ENCODE peak calls at places on chromosomes 13 and 19, in five cellular contexts. U is Peyer's patch, H is GM12865, Z is tibial nerve, B is neural progenitor cell. C is an unnamed sample.

GRCh38 chr13:97499181-97499580 is 65.2 kb downstream of the RAP2A start:
- DNase-seq in Z (no peak), U (no peak), B (no peak), H (no peak), C (no peak)

GRCh38 chr13:36548129-36548528 is 115.8 kb downstream of the CCNA1 start:
- DNase-seq in Z (no peak), U (no peak), B (no peak), H (no peak), C (no peak)

GRCh38 chr13:84917252-84917878 is 881.9 kb downstream of the SLITRK6 start:
- DNase-seq in Z (no peak), H (no peak), U (no peak), B (no peak), C (no peak)

GRCh38 chr19:45505151-45505995 is 1.9 kb upstream of the VASP start:
- DNase-seq in H (no peak), Z (no peak), U (no peak), B (no peak), C (no peak)

GRCh38 chr19:16324384-16325160 is at the start of gene KLF2:
- DNase-seq in Z (peak), U (peak), B (peak), H (peak), C (peak)

GRCh38 chr13:23467048-23467931 is 33.8 kb upstream of the SACS start:
- DNase-seq in H (peak), B (peak), Z (no peak), U (no peak), C (no peak)

GRCh38 chr13:108897955-108898354 is 268.5 kb downstream of the MYO16 start:
- DNase-seq in B (no peak), H (no peak), U (no peak), Z (no peak), C (no peak)

GRCh38 chr19:5172859-5173577 is 167.6 kb downstream of the PTPRS start:
- DNase-seq in U (no peak), H (no peak), Z (no peak), B (no peak), C (peak)

GRCh38 chr19:49056101-49056901 is 1.2 kb downstream of the CGB7 start:
- DNase-seq in Z (peak), B (peak), H (peak), U (peak), C (peak)
- TF ChIP-seq CTCF in Z (peak), B (peak), H (peak), U (peak), C (no peak)

DNA sequence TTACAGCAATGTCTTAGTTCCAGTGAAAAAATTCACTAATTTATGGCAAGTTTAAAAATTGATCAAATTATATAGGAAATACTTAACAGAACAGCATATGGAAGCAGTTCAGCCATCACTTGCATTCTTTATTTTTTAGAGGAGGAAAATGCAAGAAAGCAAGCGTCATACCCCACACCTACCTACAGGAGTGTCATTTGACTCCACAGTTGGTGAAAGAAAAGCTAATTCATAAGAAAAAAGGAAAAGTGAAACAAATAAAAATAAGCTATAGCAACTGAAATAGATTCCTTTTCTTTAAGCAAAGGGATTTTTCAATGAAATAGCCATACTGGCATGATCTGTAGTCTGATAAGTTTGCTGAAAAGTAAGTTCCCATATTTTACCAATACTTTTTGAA is 111.0 kb downstream of the DOCK9 start:
- DNase-seq in Z (no peak), B (no peak), U (no peak), H (no peak), C (no peak)
- TF ChIP-seq CTCF in Z (no peak), B (peak), U (no peak), H (no peak), C (no peak)

GRCh38 chr19:21922276-21922675 is 86.3 kb upstream of the ZNF43 start:
- DNase-seq in Z (no peak), H (no peak), B (no peak), U (no peak), C (no peak)
- TF ChIP-seq CTCF in Z (no peak), H (no peak), B (no peak), U (no peak), C (no peak)

DNA sequence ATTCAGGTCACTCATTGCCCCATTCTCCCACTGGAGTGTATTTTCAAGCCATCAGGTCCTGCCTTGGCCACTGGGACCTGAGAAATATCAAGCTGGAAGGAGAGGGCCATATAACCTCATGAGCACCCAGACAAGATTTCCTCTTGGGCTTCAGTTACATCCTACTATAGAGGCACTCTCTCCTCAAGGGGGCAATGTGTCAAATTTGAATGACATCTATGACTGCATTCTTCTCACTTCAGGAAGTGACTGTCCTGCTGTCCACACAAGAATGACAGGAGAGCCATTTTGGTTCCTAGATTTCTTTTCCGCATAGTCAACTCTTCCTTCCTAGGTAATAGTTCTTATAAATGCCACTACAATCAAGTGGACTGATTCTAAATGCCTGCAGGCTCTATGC is 416.2 kb downstream of the DIAPH3 start:
- DNase-seq in U (no peak), H (peak), Z (no peak), B (peak), C (no peak)
- TF ChIP-seq CTCF in U (no peak), H (no peak), Z (no peak), B (peak), C (no peak)

DNA sequence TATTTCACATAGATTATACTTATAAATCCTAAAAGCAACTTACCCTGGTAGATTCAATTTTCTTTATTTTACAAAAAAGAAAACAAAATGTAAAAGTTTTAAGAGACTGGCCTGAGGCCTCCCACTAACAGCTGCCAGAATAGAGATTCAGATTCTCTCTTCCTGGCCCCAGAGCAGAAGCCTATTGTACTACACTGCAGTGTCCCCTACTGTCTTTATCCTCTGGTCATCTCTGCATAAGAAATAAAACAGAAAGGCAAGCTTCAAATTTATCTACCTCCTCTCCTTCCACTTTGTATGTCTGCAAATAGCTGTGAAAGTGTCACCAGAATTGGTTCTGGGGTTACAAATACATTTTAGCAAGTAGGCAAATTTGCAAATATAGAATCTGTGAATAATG is 1004.1 kb upstream of the PCDH9 start:
- DNase-seq in Z (no peak), H (no peak), B (peak), U (no peak), C (no peak)
- TF ChIP-seq CTCF in Z (no peak), H (no peak), B (peak), U (no peak), C (no peak)

GRCh38 chr13:110953416-110953815 is 38.5 kb upstream of the ANKRD10 start:
- DNase-seq in U (no peak), B (no peak), Z (no peak), H (no peak), C (no peak)

GRCh38 chr13:110953833-110954532 is 39.1 kb upstream of the ANKRD10 start:
- DNase-seq in B (no peak), Z (no peak), U (no peak), H (no peak), C (no peak)

GRCh38 chr13:110960219-110960618 is 45.4 kb upstream of the ANKRD10 start:
- DNase-seq in B (no peak), Z (no peak), U (no peak), H (no peak), C (peak)

GRCh38 chr13:110957931-110958330 is 43.1 kb upstream of the ANKRD10 start:
- DNase-seq in H (no peak), Z (no peak), B (no peak), U (no peak), C (no peak)

DNA sequence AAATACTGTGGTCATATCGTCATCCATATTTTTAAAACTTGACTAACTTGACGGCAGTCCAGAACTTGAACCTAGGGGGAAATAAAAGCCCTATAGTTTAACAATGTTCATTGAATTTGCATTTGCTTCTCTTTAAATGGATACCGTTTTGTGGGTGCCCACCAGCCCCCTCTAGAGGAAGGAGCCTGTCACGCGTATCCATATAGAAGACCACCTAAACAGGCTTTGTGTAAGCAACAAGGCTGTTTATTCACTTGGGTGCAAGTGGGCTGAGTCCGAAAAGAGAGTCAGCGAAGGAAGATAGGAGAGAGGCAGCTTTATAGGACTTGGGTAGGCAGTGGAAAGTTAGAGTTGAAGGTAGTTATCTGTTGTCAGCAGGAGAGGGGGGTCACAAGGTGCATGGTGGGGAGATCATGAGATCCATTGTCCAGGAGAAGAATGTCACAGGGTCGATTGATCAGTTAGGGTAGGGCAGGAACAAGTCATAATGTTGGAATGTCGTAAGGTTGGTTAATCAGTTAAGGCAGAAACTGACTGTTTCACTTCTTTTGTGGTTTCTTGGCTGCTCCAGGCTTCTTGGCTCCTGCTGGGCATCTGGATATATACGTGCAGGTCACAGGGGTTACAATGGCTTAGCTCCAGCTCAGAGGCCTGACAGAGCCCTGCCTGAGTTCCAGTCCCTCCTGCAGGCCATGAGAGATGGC is 42.5 kb upstream of the ANKRD10 start:
- DNase-seq in B (no peak), U (no peak), H (no peak), Z (no peak), C (no peak)
- TF ChIP-seq CTCF in B (peak), U (no peak), H (no peak), Z (no peak), C (no peak)

DNA sequence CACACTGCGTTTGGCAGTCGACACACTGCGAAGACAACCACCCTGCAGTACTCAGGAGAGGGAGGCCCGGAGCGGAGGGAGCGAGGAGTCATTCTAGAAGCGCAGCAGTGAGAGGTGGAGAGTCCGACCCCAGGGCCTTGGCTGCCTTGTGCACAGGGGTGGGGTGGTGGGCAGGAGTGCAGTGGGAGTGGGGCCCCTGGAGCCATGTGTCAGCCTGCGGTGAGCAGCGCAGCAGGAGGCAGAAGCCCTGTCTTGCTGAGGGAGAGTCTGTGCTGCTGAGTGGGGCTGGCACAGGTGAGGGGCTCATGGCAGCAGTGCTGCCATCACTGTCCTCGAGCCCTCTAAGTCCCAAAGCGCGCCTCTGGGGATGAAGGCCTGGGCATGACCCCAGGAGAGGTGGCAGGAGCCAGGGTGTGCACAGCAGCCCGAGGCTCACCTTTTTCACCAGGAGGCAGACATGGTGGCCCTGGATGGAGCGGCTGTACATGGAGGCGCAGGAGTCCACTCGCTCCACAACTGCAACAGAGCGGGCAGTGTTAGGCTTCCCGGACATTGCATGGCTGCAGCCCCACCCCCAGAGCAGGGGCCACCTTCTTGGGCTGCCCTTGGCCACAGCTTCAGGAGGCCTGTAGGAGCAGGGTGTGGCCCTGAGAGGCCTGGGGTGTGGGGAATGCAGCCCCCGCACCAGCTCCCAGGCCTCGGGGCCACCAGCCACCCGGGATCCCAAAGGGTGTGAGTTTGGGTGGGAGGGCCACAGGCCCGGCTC is 11.7 kb downstream of the IZUMO4 start:
- DNase-seq in H (no peak), Z (no peak), B (no peak), U (no peak), C (no peak)
- TF ChIP-seq CTCF in H (no peak), Z (no peak), B (no peak), U (no peak), C (no peak)

DNA sequence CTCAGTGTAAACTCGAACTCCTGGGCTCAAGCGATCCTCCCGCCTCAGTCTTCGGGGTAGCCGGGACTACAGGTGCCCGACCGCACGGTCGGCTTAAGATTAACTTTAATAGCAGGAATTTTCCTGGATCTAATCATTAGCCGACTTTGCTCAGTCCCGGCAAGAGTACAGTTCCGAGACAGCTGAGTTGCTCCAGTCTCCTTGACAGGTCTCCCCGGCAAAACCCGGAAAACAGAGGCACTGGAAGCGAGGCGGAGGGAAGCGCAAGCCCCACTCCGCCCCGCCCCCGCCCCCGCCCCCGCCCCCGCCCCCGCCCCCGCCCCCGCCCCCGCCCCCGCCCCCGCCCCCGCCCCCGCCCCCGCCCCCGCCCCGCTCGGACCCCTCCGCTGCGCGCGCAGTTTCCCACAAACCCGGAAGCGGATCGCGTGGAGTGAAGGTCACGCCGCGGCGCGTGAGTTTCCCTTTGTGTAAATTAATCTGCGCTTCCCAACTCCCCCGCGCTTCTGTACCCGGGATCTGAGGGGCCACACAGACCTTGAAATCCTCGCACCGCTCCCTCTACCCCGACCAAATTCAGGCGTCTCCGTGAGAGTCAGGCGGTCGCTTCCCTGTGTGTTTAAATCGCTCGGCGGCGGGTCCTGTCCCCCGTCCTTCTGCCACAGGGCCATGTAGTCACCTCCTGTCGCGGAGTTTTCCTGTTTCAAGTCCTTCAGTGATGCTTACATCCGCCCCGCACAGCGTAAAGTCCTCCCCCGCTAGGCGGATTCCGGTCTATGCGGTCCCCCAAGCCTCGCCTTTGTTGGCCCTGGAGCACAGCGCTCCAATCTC is at the start of gene ZNF480:
- DNase-seq in U (peak), B (peak), Z (peak), H (peak), C (peak)
- TF ChIP-seq CTCF in U (peak), B (peak), Z (no peak), H (no peak), C (no peak)